ENCODE peak calls at places on chromosomes 7 and 10, in seven cellular contexts. O, F, K, Z, I, Y and P are unnamed samples. For H3K27me3, the result is how much of the 10 kb centered on the place peaks cover.

GRCh38 chr10:79127151-79127961 is 58.6 kb downstream of the ZMIZ1 start:
- DNase-seq in O (peak), F (peak), K (peak), Z (peak), I (peak), Y (peak), P (peak)

GRCh38 chr10:90138844-90139243 is 437.5 kb downstream of the KIF20B start:
- DNase-seq in O (no peak), F (peak), K (no peak), Z (no peak), I (no peak), Y (peak), P (no peak)

GRCh38 chr7:12684733-12685132 is 2.7 kb upstream of the ARL4A start:
- DNase-seq in O (no peak), F (no peak), K (no peak), Z (no peak), I (no peak), Y (no peak), P (no peak)

GRCh38 chr7:103797647-103798307 is 191.7 kb downstream of the RELN start:
- DNase-seq in O (no peak), F (no peak), K (no peak), Z (no peak), I (no peak), Y (no peak), P (no peak)

GRCh38 chr7:132177708-132178392 is 398.4 kb downstream of the PLXNA4 start:
- DNase-seq in O (no peak), F (no peak), K (no peak), Z (no peak), I (no peak), Y (no peak), P (peak)

GRCh38 chr10:122053314-122053713 is 64.4 kb downstream of the TACC2 start:
- DNase-seq in O (no peak), F (no peak), K (no peak), Z (no peak), I (no peak), Y (no peak), P (no peak)

GRCh38 chr10:43395571-43396060 is 13.4 kb downstream of the HNRNPF start:
- DNase-seq in O (peak), F (peak), K (no peak), Z (no peak), I (no peak), Y (no peak), P (peak)

GRCh38 chr10:124916585-124917167 is 25.2 kb upstream of the ZRANB1 start:
- DNase-seq in O (peak), F (peak), K (peak), Z (peak), I (peak), Y (peak), P (peak)

GRCh38 chr10:128568041-128568440 is 441.8 kb upstream of the MKI67 start:
- DNase-seq in O (no peak), F (no peak), K (no peak), Z (no peak), I (no peak), Y (no peak), P (no peak)

GRCh38 chr7:116284390-116284789 is 74.1 kb downstream of the TES start:
- DNase-seq in O (no peak), F (no peak), K (no peak), Z (no peak), I (no peak), Y (no peak), P (no peak)

GRCh38 chr10:80429521-80429966 is 21.2 kb downstream of the PRXL2A start:
- DNase-seq in O (no peak), F (no peak), K (peak), Z (peak), I (peak), Y (no peak), P (peak)

GRCh38 chr7:69932034-69932628 is 333.9 kb downstream of the AUTS2 start:
- DNase-seq in O (no peak), F (peak), K (no peak), Z (no peak), I (no peak), Y (peak), P (no peak)

GRCh38 chr10:101043356-101043707 is 12.3 kb downstream of the SFXN3 start:
- DNase-seq in O (no peak), F (no peak), K (no peak), Z (no peak), I (no peak), Y (no peak), P (no peak)

GRCh38 chr10:90879062-90879461 is 7.3 kb downstream of the RPP30 start:
- DNase-seq in O (no peak), F (no peak), K (no peak), Z (no peak), I (no peak), Y (no peak), P (no peak)

GRCh38 chr7:75905785-75906604 is 9.0 kb upstream of the POR start:
- DNase-seq in O (no peak), F (peak), K (peak), Z (peak), I (peak), Y (no peak), P (peak)

GRCh38 chr10:127971973-127972615 is 65.2 kb downstream of the PTPRE start:
- DNase-seq in O (no peak), F (no peak), K (no peak), Z (no peak), I (no peak), Y (no peak), P (no peak)

GRCh38 chr10:95864906-95865813 is 42.6 kb upstream of the CC2D2B start:
- DNase-seq in O (no peak), F (peak), K (peak), Z (no peak), I (no peak), Y (peak), P (no peak)

GRCh38 chr10:102616071-102616770 is 28.1 kb upstream of the TRIM8 start:
- DNase-seq in O (no peak), F (no peak), K (peak), Z (no peak), I (peak), Y (peak), P (peak)

GRCh38 chr10:33921970-33922605 is 587.6 kb upstream of the NRP1 start:
- DNase-seq in O (no peak), F (no peak), K (no peak), Z (no peak), I (no peak), Y (no peak), P (no peak)

GRCh38 chr10:36254191-36254590 is 612.1 kb upstream of the FZD8 start:
- DNase-seq in O (peak), F (no peak), K (peak), Z (peak), I (peak), Y (peak), P (peak)

GRCh38 chr7:116691664-116692063 is 19.7 kb downstream of the MET start:
- DNase-seq in O (no peak), F (no peak), K (no peak), Z (no peak), I (no peak), Y (peak), P (no peak)

GRCh38 chr7:158999496-158999895 is 143.1 kb downstream of the DYNC2I1 start:
- DNase-seq in O (no peak), F (no peak), K (no peak), Z (no peak), I (no peak), Y (no peak), P (no peak)

GRCh38 chr7:22120391-22121053 is 174.8 kb upstream of the CDCA7L start:
- DNase-seq in O (no peak), F (no peak), K (no peak), Z (no peak), I (no peak), Y (no peak), P (no peak)

GRCh38 chr10:91201213-91201996 is 19.1 kb upstream of the PCGF5 start:
- DNase-seq in O (no peak), F (no peak), K (no peak), Z (no peak), I (no peak), Y (no peak), P (no peak)

GRCh38 chr10:128500642-128501041 is 374.4 kb upstream of the MKI67 start:
- DNase-seq in O (no peak), F (no peak), K (no peak), Z (no peak), I (no peak), Y (no peak), P (no peak)

GRCh38 chr7:101882595-101883564 is 65.5 kb downstream of the CUX1 start:
- DNase-seq in O (peak), F (peak), K (peak), Z (peak), I (peak), Y (peak), P (peak)

GRCh38 chr10:11576092-11576809 is 35.2 kb downstream of the USP6NL start:
- DNase-seq in O (no peak), F (no peak), K (no peak), Z (no peak), I (no peak), Y (no peak), P (no peak)

GRCh38 chr10:11578802-11579255 is 32.6 kb downstream of the USP6NL start:
- DNase-seq in O (no peak), F (no peak), K (no peak), Z (no peak), I (no peak), Y (no peak), P (no peak)

GRCh38 chr10:11570751-11571150 is 40.7 kb downstream of the USP6NL start:
- DNase-seq in O (no peak), F (no peak), K (no peak), Z (no peak), I (no peak), Y (no peak), P (no peak)

GRCh38 chr10:11568578-11568977 is 42.9 kb downstream of the USP6NL start:
- DNase-seq in O (no peak), F (no peak), K (no peak), Z (no peak), I (no peak), Y (no peak), P (no peak)

GRCh38 chr10:11573497-11573896 is 38.0 kb downstream of the USP6NL start:
- DNase-seq in O (no peak), F (no peak), K (no peak), Z (no peak), I (no peak), Y (peak), P (no peak)
- H3K4me3 ChIP-seq in O (no peak), F (no peak), K (no peak), Z (no peak), I (no peak), Y (no peak), P (no peak)

DNA sequence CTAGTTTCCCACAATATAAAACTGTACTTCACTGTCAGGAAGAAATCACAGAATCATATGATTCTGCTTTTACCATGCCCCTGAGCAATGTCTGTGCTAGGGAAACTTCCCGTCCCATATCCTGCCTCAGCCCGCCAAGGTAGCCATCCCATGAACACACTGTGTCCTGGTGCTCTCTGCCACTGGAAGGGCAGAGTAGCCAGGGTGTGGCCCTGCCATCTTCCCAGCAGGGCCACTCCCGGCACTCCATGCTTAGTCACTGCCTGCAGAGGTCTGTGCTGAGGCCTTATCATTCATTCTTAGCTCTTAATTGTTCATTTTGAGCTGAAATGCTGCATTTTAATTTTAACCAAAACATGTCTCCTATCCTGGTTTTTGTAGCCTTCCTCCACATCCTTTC is 31.8 kb downstream of the AP3M1 start:
- DNase-seq in O (no peak), F (no peak), K (peak), Z (no peak), I (no peak), Y (no peak), P (no peak)
- H3K27ac ChIP-seq in O (no peak), F (peak), K (no peak), Z (peak), I (peak), Y (peak), P (no peak)

GRCh38 chr10:93063217-93063976 is 2.8 kb downstream of the CYP26C1 start:
- DNase-seq in O (peak), F (no peak), K (no peak), Z (no peak), I (no peak), Y (no peak), P (no peak)

GRCh38 chr10:93066544-93066913 is 5.9 kb downstream of the CYP26C1 start:
- DNase-seq in O (no peak), F (no peak), K (no peak), Z (no peak), I (no peak), Y (no peak), P (no peak)

GRCh38 chr10:93065675-93066543 is 5.3 kb downstream of the CYP26C1 start:
- DNase-seq in O (no peak), F (peak), K (no peak), Z (no peak), I (no peak), Y (peak), P (no peak)

GRCh38 chr10:93063977-93064660 is 3.5 kb downstream of the CYP26C1 start:
- DNase-seq in O (no peak), F (no peak), K (no peak), Z (no peak), I (no peak), Y (no peak), P (no peak)

GRCh38 chr10:93064874-93065660 is 4.5 kb downstream of the CYP26C1 start:
- DNase-seq in O (no peak), F (no peak), K (no peak), Z (no peak), I (no peak), Y (no peak), P (no peak)
- H3K27me3 ChIP-seq in O (under half), F (half or more), K (half or more), Z (under half), I (half or more), Y (half or more), P (under half)

DNA sequence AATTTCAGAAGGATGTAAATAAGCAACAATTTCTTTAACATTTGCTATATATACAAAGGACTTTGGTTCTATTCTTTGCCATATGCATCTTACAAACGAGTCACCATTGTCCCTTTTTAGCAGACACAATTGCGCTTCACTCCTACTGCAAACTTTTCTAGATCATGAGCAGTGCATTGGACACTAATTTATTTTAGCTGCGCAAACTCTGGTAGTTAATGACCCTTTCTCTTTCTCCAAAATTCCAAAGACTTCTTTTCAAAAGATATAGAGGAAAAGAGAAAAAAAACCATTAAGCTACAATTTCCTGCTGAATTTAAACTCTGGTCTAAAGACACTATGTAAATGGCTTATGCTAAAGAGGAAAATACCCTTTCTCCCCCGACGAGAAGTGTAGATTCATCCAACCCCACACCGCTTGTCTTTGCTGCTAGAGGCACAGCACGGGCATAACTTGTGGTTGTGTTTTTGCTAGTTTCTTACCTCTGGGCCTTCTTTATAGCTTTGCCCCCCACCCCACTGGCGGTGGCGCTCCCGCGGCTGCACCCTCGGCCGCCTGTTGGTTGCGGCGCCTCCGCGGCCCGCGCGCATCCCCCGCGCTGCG is 84.0 kb downstream of the SNX10 start:
- DNase-seq in O (no peak), F (peak), K (no peak), Z (no peak), I (no peak), Y (peak), P (no peak)
- H3K4me3 ChIP-seq in O (peak), F (peak), K (peak), Z (peak), I (peak), Y (peak), P (no peak)